ENCODE peak calls at places on chromosomes 3 and 15, in ten cellular contexts. One of them, this sample, is unnamed.

GRCh38 chr15:32649336-32649735 is 7.8 kb downstream of the SCG5 start:
- DNase-seq in lower leg skin: no peak
- DNase-seq in spleen: no peak
- DNase-seq in Peyer's patch: no peak
- DNase-seq in ovary: no peak
- DNase-seq in tibial nerve: no peak
- DNase-seq in IMR-90: peak
- DNase-seq in endothelial cell of umbilical vein: no peak
- DNase-seq in HCT116: no peak
- DNase-seq in heart left ventricle: no peak
- DNase-seq in this sample: no peak

GRCh38 chr15:62770752-62771151 is 271.8 kb upstream of the TPM1 start:
- DNase-seq in endothelial cell of umbilical vein: no peak
- DNase-seq in Peyer's patch: no peak
- DNase-seq in HCT116: peak
- DNase-seq in spleen: no peak
- DNase-seq in heart left ventricle: no peak
- DNase-seq in tibial nerve: no peak
- DNase-seq in IMR-90: peak
- DNase-seq in ovary: no peak
- DNase-seq in lower leg skin: no peak
- DNase-seq in this sample: no peak

GRCh38 chr3:189896533-189896932 is 224.2 kb downstream of the P3H2 start:
- DNase-seq in spleen: no peak
- DNase-seq in lower leg skin: no peak
- DNase-seq in tibial nerve: no peak
- DNase-seq in IMR-90: no peak
- DNase-seq in ovary: no peak
- DNase-seq in HCT116: no peak
- DNase-seq in heart left ventricle: no peak
- DNase-seq in endothelial cell of umbilical vein: no peak
- DNase-seq in Peyer's patch: no peak
- DNase-seq in this sample: no peak

GRCh38 chr3:161104561-161105551 is at the start of gene B3GALNT1:
- DNase-seq in endothelial cell of umbilical vein: peak
- DNase-seq in HCT116: no peak
- DNase-seq in IMR-90: peak
- DNase-seq in spleen: peak
- DNase-seq in tibial nerve: no peak
- DNase-seq in heart left ventricle: peak
- DNase-seq in Peyer's patch: peak
- DNase-seq in ovary: peak
- DNase-seq in lower leg skin: peak
- DNase-seq in this sample: peak

GRCh38 chr3:71006810-71007785 is 576.4 kb downstream of the FOXP1 start:
- DNase-seq in lower leg skin: no peak
- DNase-seq in ovary: no peak
- DNase-seq in endothelial cell of umbilical vein: peak
- DNase-seq in tibial nerve: no peak
- DNase-seq in Peyer's patch: no peak
- DNase-seq in spleen: no peak
- DNase-seq in IMR-90: no peak
- DNase-seq in HCT116: no peak
- DNase-seq in heart left ventricle: no peak
- DNase-seq in this sample: no peak

GRCh38 chr15:62894322-62895085 is 148.0 kb upstream of the TPM1 start:
- DNase-seq in HCT116: no peak
- DNase-seq in heart left ventricle: no peak
- DNase-seq in Peyer's patch: no peak
- DNase-seq in ovary: no peak
- DNase-seq in endothelial cell of umbilical vein: no peak
- DNase-seq in lower leg skin: no peak
- DNase-seq in spleen: no peak
- DNase-seq in tibial nerve: no peak
- DNase-seq in IMR-90: peak
- DNase-seq in this sample: no peak

GRCh38 chr15:30921781-30922371 is 18.2 kb downstream of the FAN1 start:
- DNase-seq in HCT116: no peak
- DNase-seq in spleen: no peak
- DNase-seq in IMR-90: no peak
- DNase-seq in Peyer's patch: no peak
- DNase-seq in lower leg skin: no peak
- DNase-seq in heart left ventricle: peak
- DNase-seq in tibial nerve: no peak
- DNase-seq in ovary: no peak
- DNase-seq in endothelial cell of umbilical vein: peak
- DNase-seq in this sample: no peak

GRCh38 chr3:13391308-13391707 is 28.8 kb downstream of the NUP210 start:
- DNase-seq in HCT116: no peak
- DNase-seq in tibial nerve: no peak
- DNase-seq in lower leg skin: no peak
- DNase-seq in heart left ventricle: no peak
- DNase-seq in spleen: no peak
- DNase-seq in ovary: no peak
- DNase-seq in Peyer's patch: peak
- DNase-seq in endothelial cell of umbilical vein: no peak
- DNase-seq in IMR-90: no peak
- DNase-seq in this sample: no peak

GRCh38 chr3:152254031-152254430 is 14.7 kb upstream of the MBNL1 start:
- DNase-seq in ovary: no peak
- DNase-seq in Peyer's patch: no peak
- DNase-seq in spleen: no peak
- DNase-seq in endothelial cell of umbilical vein: no peak
- DNase-seq in heart left ventricle: no peak
- DNase-seq in HCT116: no peak
- DNase-seq in lower leg skin: no peak
- DNase-seq in IMR-90: no peak
- DNase-seq in tibial nerve: no peak
- DNase-seq in this sample: no peak

GRCh38 chr15:40694706-40695468 is at the start of gene RAD51:
- DNase-seq in endothelial cell of umbilical vein: peak
- DNase-seq in HCT116: peak
- DNase-seq in heart left ventricle: peak
- DNase-seq in IMR-90: peak
- DNase-seq in spleen: peak
- DNase-seq in tibial nerve: peak
- DNase-seq in lower leg skin: peak
- DNase-seq in ovary: peak
- DNase-seq in Peyer's patch: peak
- DNase-seq in this sample: peak
- TF ChIP-seq POLR2A in endothelial cell of umbilical vein: peak
- TF ChIP-seq POLR2A in HCT116: peak
- TF ChIP-seq POLR2A in heart left ventricle: peak
- TF ChIP-seq POLR2A in IMR-90: peak
- TF ChIP-seq POLR2A in spleen: no peak
- TF ChIP-seq POLR2A in tibial nerve: peak
- TF ChIP-seq POLR2A in lower leg skin: peak
- TF ChIP-seq POLR2A in ovary: peak
- TF ChIP-seq POLR2A in Peyer's patch: peak
- TF ChIP-seq POLR2A in this sample: peak

DNA sequence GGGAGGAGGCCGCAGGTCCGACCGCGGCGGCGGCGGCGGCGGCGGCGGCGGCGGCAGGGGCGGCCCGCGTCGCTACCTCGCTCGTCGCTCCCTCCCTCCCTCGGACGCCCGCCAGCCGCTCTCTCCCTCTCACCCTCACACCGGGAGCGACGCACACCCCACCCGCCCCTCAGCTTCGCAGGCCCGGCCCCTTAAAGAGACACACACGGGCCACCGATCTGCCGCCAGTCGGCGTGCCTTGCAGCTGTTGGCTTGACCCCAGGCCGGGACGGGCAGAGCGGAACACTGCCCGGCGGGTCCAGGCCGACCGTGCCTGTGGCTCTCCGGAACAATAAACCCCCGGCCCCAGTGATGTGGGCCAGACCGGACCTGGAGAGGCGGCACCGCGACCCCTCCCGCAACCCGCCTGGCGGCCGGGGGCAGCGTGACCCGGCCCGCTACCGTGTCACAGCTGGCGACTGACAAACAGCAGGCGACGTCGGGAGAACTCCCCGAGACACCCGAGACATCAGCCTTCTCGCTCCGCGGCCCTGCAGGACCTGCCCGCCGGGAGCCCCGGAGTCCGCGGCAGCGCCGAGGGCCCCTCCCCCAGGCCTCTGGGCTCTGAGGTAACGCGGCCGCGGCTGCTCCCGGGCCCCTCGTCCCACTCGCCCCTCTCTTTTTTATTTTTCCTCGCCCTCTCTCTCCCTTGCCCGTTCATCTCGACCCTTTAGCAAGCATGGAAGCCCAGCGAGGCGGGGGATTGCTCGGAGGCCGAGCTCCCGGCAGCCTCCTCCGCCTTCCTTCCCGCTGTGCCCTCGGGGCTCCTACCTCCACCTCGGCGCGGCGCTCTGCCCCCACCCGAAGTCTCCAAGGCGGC is at the start of gene SETD2:
- DNase-seq in lower leg skin: peak
- DNase-seq in heart left ventricle: peak
- DNase-seq in endothelial cell of umbilical vein: peak
- DNase-seq in HCT116: peak
- DNase-seq in IMR-90: peak
- DNase-seq in tibial nerve: peak
- DNase-seq in spleen: peak
- DNase-seq in ovary: peak
- DNase-seq in Peyer's patch: peak
- DNase-seq in this sample: peak
- TF ChIP-seq POLR2A in lower leg skin: no peak
- TF ChIP-seq POLR2A in heart left ventricle: peak
- TF ChIP-seq POLR2A in endothelial cell of umbilical vein: peak
- TF ChIP-seq POLR2A in HCT116: no peak
- TF ChIP-seq POLR2A in IMR-90: peak
- TF ChIP-seq POLR2A in tibial nerve: peak
- TF ChIP-seq POLR2A in spleen: peak
- TF ChIP-seq POLR2A in ovary: peak
- TF ChIP-seq POLR2A in Peyer's patch: peak
- TF ChIP-seq POLR2A in this sample: peak

GRCh38 chr15:45168751-45169551 is 18.8 kb downstream of the SHF start:
- DNase-seq in IMR-90: no peak
- DNase-seq in Peyer's patch: no peak
- DNase-seq in endothelial cell of umbilical vein: no peak
- DNase-seq in tibial nerve: no peak
- DNase-seq in HCT116: no peak
- DNase-seq in heart left ventricle: no peak
- DNase-seq in spleen: no peak
- DNase-seq in lower leg skin: no peak
- DNase-seq in ovary: no peak
- DNase-seq in this sample: no peak

GRCh38 chr15:45165536-45165935 is 22.2 kb downstream of the SHF start:
- DNase-seq in Peyer's patch: no peak
- DNase-seq in IMR-90: no peak
- DNase-seq in spleen: no peak
- DNase-seq in ovary: no peak
- DNase-seq in heart left ventricle: no peak
- DNase-seq in lower leg skin: no peak
- DNase-seq in tibial nerve: no peak
- DNase-seq in endothelial cell of umbilical vein: no peak
- DNase-seq in HCT116: no peak
- DNase-seq in this sample: no peak

GRCh38 chr15:45168286-45168685 is 19.5 kb downstream of the SHF start:
- DNase-seq in ovary: no peak
- DNase-seq in tibial nerve: no peak
- DNase-seq in lower leg skin: no peak
- DNase-seq in Peyer's patch: no peak
- DNase-seq in HCT116: no peak
- DNase-seq in heart left ventricle: no peak
- DNase-seq in IMR-90: no peak
- DNase-seq in spleen: no peak
- DNase-seq in endothelial cell of umbilical vein: no peak
- DNase-seq in this sample: peak

GRCh38 chr15:45167631-45168205 is 20.0 kb downstream of the SHF start:
- DNase-seq in lower leg skin: no peak
- DNase-seq in IMR-90: no peak
- DNase-seq in Peyer's patch: no peak
- DNase-seq in endothelial cell of umbilical vein: no peak
- DNase-seq in heart left ventricle: no peak
- DNase-seq in HCT116: no peak
- DNase-seq in spleen: peak
- DNase-seq in tibial nerve: no peak
- DNase-seq in ovary: no peak
- DNase-seq in this sample: no peak

GRCh38 chr15:45166792-45167630 is 20.8 kb downstream of the SHF start:
- DNase-seq in tibial nerve: peak
- DNase-seq in ovary: peak
- DNase-seq in IMR-90: peak
- DNase-seq in heart left ventricle: peak
- DNase-seq in Peyer's patch: peak
- DNase-seq in endothelial cell of umbilical vein: peak
- DNase-seq in HCT116: peak
- DNase-seq in spleen: peak
- DNase-seq in lower leg skin: peak
- DNase-seq in this sample: peak
- TF ChIP-seq POLR2A in tibial nerve: peak
- TF ChIP-seq POLR2A in ovary: peak
- TF ChIP-seq POLR2A in IMR-90: peak
- TF ChIP-seq POLR2A in heart left ventricle: peak
- TF ChIP-seq POLR2A in Peyer's patch: peak
- TF ChIP-seq POLR2A in endothelial cell of umbilical vein: no peak
- TF ChIP-seq POLR2A in HCT116: no peak
- TF ChIP-seq POLR2A in spleen: peak
- TF ChIP-seq POLR2A in lower leg skin: no peak
- TF ChIP-seq POLR2A in this sample: no peak

GRCh38 chr15:76391847-76392246 is 55.3 kb downstream of the ISL2 start:
- DNase-seq in spleen: no peak
- DNase-seq in endothelial cell of umbilical vein: no peak
- DNase-seq in heart left ventricle: no peak
- DNase-seq in lower leg skin: no peak
- DNase-seq in IMR-90: peak
- DNase-seq in ovary: no peak
- DNase-seq in HCT116: no peak
- DNase-seq in tibial nerve: no peak
- DNase-seq in Peyer's patch: no peak
- DNase-seq in this sample: no peak

GRCh38 chr15:76398301-76398700 is 61.7 kb downstream of the ISL2 start:
- DNase-seq in lower leg skin: no peak
- DNase-seq in endothelial cell of umbilical vein: no peak
- DNase-seq in ovary: no peak
- DNase-seq in HCT116: no peak
- DNase-seq in spleen: no peak
- DNase-seq in IMR-90: no peak
- DNase-seq in Peyer's patch: no peak
- DNase-seq in tibial nerve: no peak
- DNase-seq in heart left ventricle: no peak
- DNase-seq in this sample: peak

GRCh38 chr15:76391309-76391708 is 54.7 kb downstream of the ISL2 start:
- DNase-seq in IMR-90: peak
- DNase-seq in HCT116: no peak
- DNase-seq in ovary: no peak
- DNase-seq in tibial nerve: no peak
- DNase-seq in Peyer's patch: no peak
- DNase-seq in endothelial cell of umbilical vein: no peak
- DNase-seq in heart left ventricle: no peak
- DNase-seq in lower leg skin: no peak
- DNase-seq in spleen: no peak
- DNase-seq in this sample: no peak

GRCh38 chr15:76390571-76390970 is 54.0 kb downstream of the ISL2 start:
- DNase-seq in heart left ventricle: no peak
- DNase-seq in Peyer's patch: no peak
- DNase-seq in IMR-90: no peak
- DNase-seq in endothelial cell of umbilical vein: no peak
- DNase-seq in spleen: no peak
- DNase-seq in HCT116: no peak
- DNase-seq in ovary: no peak
- DNase-seq in tibial nerve: no peak
- DNase-seq in lower leg skin: no peak
- DNase-seq in this sample: no peak

GRCh38 chr15:76393614-76394013 is 57.0 kb downstream of the ISL2 start:
- DNase-seq in Peyer's patch: no peak
- DNase-seq in heart left ventricle: no peak
- DNase-seq in endothelial cell of umbilical vein: peak
- DNase-seq in HCT116: no peak
- DNase-seq in ovary: no peak
- DNase-seq in lower leg skin: no peak
- DNase-seq in spleen: no peak
- DNase-seq in tibial nerve: no peak
- DNase-seq in IMR-90: peak
- DNase-seq in this sample: no peak
- TF ChIP-seq POLR2A in Peyer's patch: no peak
- TF ChIP-seq POLR2A in heart left ventricle: no peak
- TF ChIP-seq POLR2A in endothelial cell of umbilical vein: no peak
- TF ChIP-seq POLR2A in HCT116: no peak
- TF ChIP-seq POLR2A in ovary: no peak
- TF ChIP-seq POLR2A in lower leg skin: no peak
- TF ChIP-seq POLR2A in spleen: no peak
- TF ChIP-seq POLR2A in tibial nerve: no peak
- TF ChIP-seq POLR2A in IMR-90: no peak
- TF ChIP-seq POLR2A in this sample: no peak